ENCODE peak calls at places on chromosomes 13 and 19, in five cellular contexts. H is neuronal stem cell; D is nephron progenitor cell; K is left cardiac atrium; W is activated naive CD8-positive, alpha-beta T cell treated with anti-CD3 and anti-CD28 coated beads, Interleukin-2, amount 50 U/mL, for 24 hours. M is an unnamed sample.

GRCh38 chr13:105139380-105140285 is 1395.8 kb downstream of the EFNB2 start:
- DNase-seq in H (no peak), D (no peak), K (peak; percentile 25), W (peak; percentile 50), M (peak; percentile 8)

GRCh38 chr19:48513289-48514122 is 1.9 kb upstream of the LMTK3 start:
- DNase-seq in H (no peak), D (peak; percentile 72), K (peak; percentile 62), W (peak; percentile 75), M (peak; percentile 71)

GRCh38 chr13:39374741-39375189 is 228.2 kb downstream of the LHFPL6 start:
- DNase-seq in H (no peak), D (no peak), K (no peak), W (no peak), M (no peak)

GRCh38 chr19:41531438-41532311 is 44.3 kb upstream of the CEACAM21 start:
- DNase-seq in H (no peak), D (no peak), K (peak; percentile 87), W (peak; percentile 81), M (peak; percentile 5)

GRCh38 chr13:104584481-104584880 is 1518.3 kb upstream of the SLC10A2 start:
- DNase-seq in H (no peak), D (no peak), K (no peak), W (no peak), M (peak; percentile 23)

GRCh38 chr13:110726726-110727125 is 13.2 kb downstream of the ING1 start:
- DNase-seq in H (no peak), D (no peak), K (no peak), W (peak; percentile 62), M (no peak)

GRCh38 chr19:4130635-4131438 is 6.9 kb upstream of the MAP2K2 start:
- DNase-seq in H (no peak), D (no peak), K (no peak), W (no peak), M (peak; percentile 91)

GRCh38 chr19:9075064-9075964 is 11.5 kb upstream of the OR1M1 start:
- DNase-seq in H (peak; percentile 40), D (peak; percentile 20), K (peak; percentile 87), W (peak; percentile 2), M (peak; percentile 72)

GRCh38 chr19:42247631-42248199 is 5.3 kb upstream of the GSK3A start:
- DNase-seq in H (no peak), D (no peak), K (no peak), W (no peak), M (no peak)

GRCh38 chr13:25902946-25903345 is 148.9 kb downstream of the SHISA2 start:
- DNase-seq in H (no peak), D (no peak), K (no peak), W (no peak), M (no peak)

GRCh38 chr13:42110410-42111155 is 62.1 kb downstream of the DGKH start:
- DNase-seq in H (peak; percentile 59), D (peak; percentile 33), K (no peak), W (peak; percentile 14), M (peak; percentile 89)

GRCh38 chr13:19592657-19593175 is 31.4 kb upstream of the TPTE2 start:
- DNase-seq in H (no peak), D (no peak), K (no peak), W (no peak), M (no peak)

M was measured in mesenchymal stem cell.